ENCODE peak calls at places on chromosome 10, in ten cellular contexts. I, Y, R, X, B, N, U, S, P and J are unnamed samples.

GRCh38 chr10:53664620-53665019 is 892.0 kb upstream of the MBL2 start:
- DNase-seq in I (no peak), Y (no peak), R (no peak), X (no peak), B (no peak), N (no peak), U (no peak), S (peak; percentile 14), P (no peak), J (no peak)

GRCh38 chr10:29860159-29860558 is 199.2 kb downstream of the JCAD start:
- DNase-seq in I (no peak), Y (peak; percentile 12), R (peak; percentile 25), X (no peak), B (no peak), N (no peak), U (no peak), S (no peak), P (no peak), J (no peak)

GRCh38 chr10:69318087-69318996 is 40.0 kb downstream of the HK1 start:
- DNase-seq in I (no peak), Y (peak; percentile 77), R (peak; percentile 61), X (peak; percentile 88), B (peak; percentile 87), N (peak; percentile 94), U (peak; percentile 44), S (peak; percentile 96), P (peak; percentile 90), J (peak; percentile 77)

GRCh38 chr10:51895209-51895608 is 195.8 kb upstream of the CSTF2T start:
- DNase-seq in I (peak; percentile 6), Y (peak; percentile 65), R (peak; percentile 75), X (peak; percentile 80), B (peak; percentile 82), N (no peak), U (no peak), S (no peak), P (no peak), J (peak; percentile 9)

GRCh38 chr10:109898666-109899577 is 24.4 kb downstream of the XPNPEP1 start:
- DNase-seq in I (no peak), Y (peak; percentile 55), R (peak; percentile 57), X (peak; percentile 86), B (no peak), N (no peak), U (no peak), S (no peak), P (no peak), J (no peak)

GRCh38 chr10:35355971-35356724 is 19.8 kb downstream of the CCNY start:
- DNase-seq in I (no peak), Y (no peak), R (no peak), X (no peak), B (no peak), N (no peak), U (peak; percentile 53), S (no peak), P (no peak), J (no peak)

GRCh38 chr10:28592953-28593352 is 60.0 kb downstream of the WAC start:
- DNase-seq in I (peak; percentile 29), Y (peak; percentile 88), R (peak; percentile 55), X (no peak), B (no peak), N (no peak), U (no peak), S (no peak), P (no peak), J (peak; percentile 69)

GRCh38 chr10:129941199-129942018 is 22.7 kb downstream of the EBF3 start:
- DNase-seq in I (no peak), Y (no peak), R (no peak), X (no peak), B (no peak), N (no peak), U (no peak), S (no peak), P (no peak), J (no peak)

GRCh38 chr10:29069952-29070351 is 218.9 kb upstream of the LYZL1 start:
- DNase-seq in I (no peak), Y (no peak), R (no peak), X (no peak), B (no peak), N (no peak), U (no peak), S (no peak), P (no peak), J (no peak)

GRCh38 chr10:125344573-125345121 is 184.3 kb upstream of the CTBP2 start:
- DNase-seq in I (no peak), Y (no peak), R (no peak), X (no peak), B (no peak), N (no peak), U (peak; percentile 8), S (no peak), P (no peak), J (no peak)

GRCh38 chr10:98186681-98187080 is 52.2 kb downstream of the R3HCC1L start:
- DNase-seq in I (peak; percentile 6), Y (peak; percentile 69), R (no peak), X (no peak), B (no peak), N (no peak), U (no peak), S (no peak), P (no peak), J (peak; percentile 24)

GRCh38 chr10:48976208-48976607 is 36.6 kb upstream of the LRRC18 start:
- DNase-seq in I (no peak), Y (peak; percentile 4), R (no peak), X (no peak), B (no peak), N (peak; percentile 20), U (no peak), S (peak; percentile 27), P (no peak), J (peak; percentile 19)

GRCh38 chr10:106083572-106083971 is 1080.9 kb downstream of the SORCS1 start:
- DNase-seq in I (no peak), Y (no peak), R (no peak), X (no peak), B (no peak), N (no peak), U (no peak), S (no peak), P (no peak), J (no peak)

GRCh38 chr10:49606981-49607535 is 3.1 kb upstream of the SLC18A3 start:
- DNase-seq in I (peak; percentile 11), Y (peak; percentile 45), R (peak; percentile 71), X (peak; percentile 54), B (no peak), N (no peak), U (no peak), S (peak; percentile 93), P (peak; percentile 94), J (peak; percentile 41)

GRCh38 chr10:104485632-104486031 is 132.0 kb downstream of the CFAP58 start:
- DNase-seq in I (no peak), Y (no peak), R (no peak), X (no peak), B (no peak), N (no peak), U (no peak), S (peak; percentile 25), P (no peak), J (no peak)
- TF ChIP-seq CTCF in I (no peak), Y (no peak), R (peak; percentile 23), X (no peak), B (no peak), N (peak; percentile 19), U (peak; percentile 15), S (peak; percentile 45), P (peak; percentile 33), J (peak; percentile 51)

GRCh38 chr10:113679463-113680171 is at the start of gene CASP7:
- DNase-seq in I (peak; percentile 34), Y (peak; percentile 68), R (peak; percentile 56), X (peak; percentile 57), B (peak; percentile 84), N (peak; percentile 92), U (no peak), S (peak; percentile 96), P (peak; percentile 78), J (peak; percentile 70)
- TF ChIP-seq CTCF in I (no peak), Y (peak; percentile 14), R (peak; percentile 30), X (no peak), B (no peak), N (peak; percentile 36), U (peak; percentile 49), S (peak; percentile 49), P (no peak), J (no peak)

DNA sequence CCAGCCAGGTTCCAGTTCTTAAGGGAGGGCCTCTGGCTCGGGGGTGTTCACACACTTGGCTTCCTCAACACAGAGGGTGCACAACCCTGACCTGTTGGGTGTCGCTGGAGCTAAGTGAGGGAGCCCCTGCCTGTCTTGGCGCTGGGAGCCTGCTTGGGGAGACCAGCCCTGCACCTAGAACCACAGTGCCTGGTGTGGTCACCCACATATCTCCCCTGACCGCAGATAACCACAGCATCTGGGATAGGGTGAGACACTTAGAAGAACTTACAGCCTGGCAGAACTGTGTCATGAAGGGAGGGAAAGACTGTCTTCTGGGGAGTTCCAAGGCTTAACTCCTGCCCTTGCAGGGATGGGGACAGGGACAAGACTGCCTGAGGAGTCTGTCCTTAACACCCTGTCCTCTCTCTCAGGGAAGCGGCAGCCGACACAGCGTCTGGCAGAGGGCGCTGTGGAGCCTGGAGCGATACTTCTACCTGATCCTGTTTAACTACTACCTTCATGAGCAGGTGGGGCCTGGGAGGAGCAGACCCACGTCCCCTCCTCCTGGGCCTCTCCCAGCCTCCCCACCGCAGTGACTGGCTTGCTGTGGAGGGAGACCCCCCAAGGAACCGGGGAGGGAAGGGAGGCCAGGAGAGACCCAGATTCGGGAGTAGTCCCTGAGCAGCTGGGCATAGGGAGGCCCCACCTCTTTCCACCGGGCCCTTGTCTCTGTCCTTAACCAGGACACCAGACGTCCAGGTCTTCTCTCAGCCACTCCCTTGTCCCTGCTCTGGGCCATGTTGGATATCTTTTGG is 59.0 kb downstream of the PALD1 start:
- DNase-seq in I (no peak), Y (no peak), R (no peak), X (no peak), B (no peak), N (peak; percentile 29), U (no peak), S (peak; percentile 65), P (no peak), J (no peak)
- TF ChIP-seq CTCF in I (peak; percentile 34), Y (peak; percentile 25), R (peak; percentile 73), X (peak; percentile 18), B (peak; percentile 40), N (peak; percentile 58), U (peak; percentile 40), S (peak; percentile 73), P (no peak), J (peak; percentile 55)

DNA sequence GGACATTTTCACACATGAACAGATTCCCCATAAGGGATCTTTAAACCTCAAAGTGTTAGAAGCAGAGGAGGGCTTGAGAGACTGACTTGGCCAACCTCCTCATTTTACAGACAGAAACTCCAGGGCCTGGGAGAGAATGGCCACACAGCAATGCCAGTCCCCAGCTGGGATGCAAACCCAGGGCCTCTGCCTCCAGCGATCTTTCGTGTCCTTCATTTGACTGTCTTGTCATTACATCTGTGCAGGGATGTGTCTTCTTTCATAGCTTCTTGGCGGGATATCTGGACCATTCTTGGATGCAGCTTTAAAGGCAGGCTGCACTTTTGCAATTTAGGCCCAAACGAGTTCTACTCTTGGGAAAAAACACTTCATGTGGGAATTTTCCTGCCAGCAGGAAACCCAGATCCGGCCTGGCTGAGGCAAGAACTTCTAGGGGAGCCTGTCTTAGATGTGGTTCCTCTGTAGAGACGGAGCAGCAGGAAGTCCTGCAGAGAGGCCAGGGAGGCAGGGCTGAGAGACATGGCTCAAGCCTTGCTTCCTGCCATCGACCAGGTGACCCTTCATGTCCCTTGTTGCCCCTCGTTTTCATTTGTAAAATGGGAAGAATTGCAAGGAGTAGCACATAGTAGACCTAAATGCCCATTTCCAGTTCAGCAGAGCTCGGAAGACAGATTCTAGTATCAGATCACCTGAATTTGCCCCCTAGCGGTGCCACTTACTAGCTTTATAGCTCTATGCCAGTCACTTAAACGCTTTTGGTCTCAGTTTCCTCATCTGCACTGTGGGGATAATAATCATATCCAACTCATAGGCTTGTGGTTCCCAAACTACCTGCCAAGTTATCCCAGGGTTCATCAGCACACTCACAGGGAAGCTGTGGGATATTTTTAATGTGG is 43.9 kb upstream of the SLC29A3 start:
- DNase-seq in I (no peak), Y (no peak), R (no peak), X (no peak), B (no peak), N (no peak), U (no peak), S (no peak), P (no peak), J (no peak)
- TF ChIP-seq CTCF in I (no peak), Y (no peak), R (no peak), X (no peak), B (no peak), N (peak; percentile 7), U (peak; percentile 6), S (no peak), P (no peak), J (no peak)